ENCODE peak calls at places on chromosomes 16 and 17, in six cellular contexts. U, R, Z, D, W and V are unnamed samples.
A peak's percentile ranks its signal among the peaks of the same experiment; 100 is the strongest.

GRCh38 chr16:4123617-4124300 is 7.5 kb upstream of the ADCY9 start:
- DNase-seq in D (peak; percentile 54), W (no peak), U (peak; percentile 92), Z (no peak), R (no peak), V (no peak)

GRCh38 chr16:71628810-71629209 is 2.8 kb downstream of the MARVELD3 start:
- DNase-seq in W (peak; percentile 41), D (no peak), R (no peak), Z (no peak), U (peak; percentile 11), V (no peak)

GRCh38 chr17:7884581-7885356 is 3.8 kb upstream of the CHD3 start:
- DNase-seq in W (no peak), D (peak; percentile 38), U (peak; percentile 21), R (no peak), Z (no peak), V (no peak)

GRCh38 chr16:88639231-88640038 is 1.1 kb downstream of the IL17C start:
- DNase-seq in W (no peak), R (no peak), U (peak; percentile 38), D (peak; percentile 72), Z (no peak), V (no peak)

GRCh38 chr17:74240637-74241036 is 27.3 kb downstream of the TTYH2 start:
- DNase-seq in D (no peak), Z (no peak), R (no peak), W (peak; percentile 87), U (no peak), V (no peak)

GRCh38 chr16:56679813-56680212 is 2.5 kb upstream of the MT1X start:
- DNase-seq in W (no peak), R (no peak), D (no peak), U (no peak), Z (no peak), V (no peak)

GRCh38 chr17:13182854-13183253 is 165.0 kb upstream of the ELAC2 start:
- DNase-seq in Z (no peak), U (no peak), D (no peak), R (no peak), W (no peak), V (no peak)

GRCh38 chr17:77451894-77452852 is 311.4 kb downstream of the SEC14L1 start:
- DNase-seq in U (peak; percentile 89), W (no peak), Z (no peak), D (peak; percentile 86), R (peak; percentile 79), V (no peak)

GRCh38 chr16:53098526-53099317 is 43.9 kb downstream of the CHD9 start:
- DNase-seq in R (peak; percentile 94), D (peak; percentile 69), W (peak; percentile 99), U (peak; percentile 94), Z (peak; percentile 90), V (peak; percentile 92)

GRCh38 chr17:50641339-50641725 is 6.7 kb downstream of the ABCC3 start:
- DNase-seq in D (no peak), U (no peak), W (no peak), R (no peak), Z (no peak), V (no peak)

GRCh38 chr17:142102-142661 is 4.8 kb downstream of the SCGB1C2 start:
- DNase-seq in R (peak; percentile 23), Z (peak; percentile 24), U (peak; percentile 52), W (no peak), D (no peak), V (peak; percentile 87)

GRCh38 chr16:24178496-24178895 is 77.6 kb upstream of the CACNG3 start:
- DNase-seq in D (no peak), U (no peak), W (no peak), Z (no peak), R (no peak), V (no peak)

GRCh38 chr16:12255919-12256665 is 279.6 kb downstream of the SNX29 start:
- DNase-seq in W (no peak), R (no peak), Z (no peak), D (no peak), U (no peak), V (peak; percentile 41)

GRCh38 chr16:70589998-70590471 is 56.3 kb upstream of the IL34 start:
- DNase-seq in R (peak; percentile 37), U (peak; percentile 43), W (peak; percentile 64), D (peak; percentile 56), Z (no peak), V (no peak)

GRCh38 chr17:28796062-28796461 is 46.5 kb downstream of the FAM222B start:
- DNase-seq in W (no peak), D (no peak), U (no peak), Z (no peak), R (no peak), V (no peak)

GRCh38 chr17:66548659-66549311 is 246.4 kb downstream of the PRKCA start:
- DNase-seq in U (no peak), D (no peak), Z (no peak), W (no peak), R (no peak), V (no peak)

GRCh38 chr17:63925615-63926014 is 6.5 kb downstream of the CD79B start:
- DNase-seq in R (no peak), D (peak; percentile 4), W (no peak), U (no peak), Z (no peak), V (no peak)

GRCh38 chr16:2048116-2048543 is 345 bp downstream of the TSC2 start:
- DNase-seq in R (no peak), U (no peak), W (no peak), D (peak; percentile 29), Z (no peak), V (no peak)

GRCh38 chr17:39208893-39209292 is 8.8 kb downstream of the RPL19 start:
- DNase-seq in U (no peak), R (no peak), D (no peak), W (no peak), Z (peak; percentile 67), V (no peak)

GRCh38 chr16:9775994-9776393 is 406.2 kb downstream of the GRIN2A start:
- DNase-seq in R (no peak), U (no peak), Z (no peak), W (no peak), D (no peak), V (no peak)

GRCh38 chr17:53472586-53472985 is 350.1 kb upstream of the KIF2B start:
- DNase-seq in R (no peak), U (no peak), W (no peak), D (no peak), Z (no peak), V (no peak)

GRCh38 chr16:7325835-7326234 is 6.8 kb upstream of the RBFOX1 start:
- DNase-seq in D (no peak), R (no peak), U (no peak), W (no peak), Z (no peak), V (no peak)

GRCh38 chr17:12789976-12790805 is 893 bp downstream of the ARHGAP44 start:
- DNase-seq in R (peak; percentile 19), D (peak; percentile 19), W (no peak), U (no peak), Z (peak; percentile 33), V (no peak)

GRCh38 chr17:70896843-70897242 is 727.5 kb downstream of the KCNJ2 start:
- DNase-seq in U (no peak), R (no peak), W (no peak), D (no peak), Z (no peak), V (no peak)

GRCh38 chr17:46882666-46883065 is 31.3 kb downstream of the WNT9B start:
- DNase-seq in U (no peak), R (no peak), Z (no peak), D (no peak), W (no peak), V (no peak)

GRCh38 chr17:67496286-67496685 is 119.2 kb downstream of the PITPNC1 start:
- DNase-seq in R (no peak), D (no peak), U (no peak), Z (no peak), W (peak; percentile 76), V (no peak)

GRCh38 chr16:55501549-55502322 is 7.1 kb upstream of the LPCAT2 start:
- DNase-seq in Z (no peak), W (no peak), R (no peak), U (no peak), D (no peak), V (peak; percentile 75)

GRCh38 chr17:28871056-28871579 is 16.3 kb downstream of the ERAL1 start:
- DNase-seq in W (no peak), D (no peak), Z (no peak), R (no peak), U (no peak), V (no peak)